ENCODE peak calls at places on chromosomes 7 and 10, in nine cellular contexts. J is activated CD4-positive, alpha-beta memory T cell treated with anti-CD3 and anti-CD28 coated beads, Interleukin-2, amount 10 ng/mL, durations not matched to agents 7 days and 5 days; E is AG20443; C is amygdala; N is lower lobe of right lung; X is mammary epithelial cell; A is activated T-helper 9 cell treated with anti-CD3 and anti-CD28 coated beads, Interleukin-2, amount 50 U/mL, for 16 hours; G is activated CD8-positive, alpha-beta memory T cell treated with anti-CD3 and anti-CD28 coated beads for 24 hours; I is EH. H is an unnamed sample.

GRCh38 chr10:49606981-49607535 is 3.1 kb upstream of the SLC18A3 start:
- DNase-seq in J (peak), E (peak), C (no peak), N (peak), X (peak), A (peak), G (peak), I (peak), H (peak)

GRCh38 chr10:90112681-90113080 is 411.3 kb downstream of the KIF20B start:
- DNase-seq in J (no peak), E (no peak), C (no peak), N (no peak), X (peak), A (no peak), G (no peak), I (no peak), H (no peak)

GRCh38 chr10:91798736-91799579 is 732 bp downstream of the TNKS2 start:
- DNase-seq in J (peak), E (peak), C (no peak), N (peak), X (peak), A (peak), G (no peak), I (peak), H (peak)

GRCh38 chr7:35605760-35606159 is 89.2 kb downstream of the HERPUD2 start:
- DNase-seq in J (no peak), E (peak), C (no peak), N (no peak), X (peak), A (no peak), G (no peak), I (peak), H (no peak)

GRCh38 chr7:47438411-47439029 is 143.4 kb downstream of the TNS3 start:
- DNase-seq in J (no peak), E (no peak), C (no peak), N (no peak), X (no peak), A (no peak), G (no peak), I (no peak), H (no peak)

GRCh38 chr7:108448777-108449576 is 7.3 kb downstream of the NRCAM start:
- DNase-seq in J (no peak), E (no peak), C (no peak), N (no peak), X (no peak), A (no peak), G (no peak), I (no peak), H (no peak)

GRCh38 chr7:84022686-84023308 is 171.8 kb downstream of the SEMA3A start:
- DNase-seq in J (no peak), E (no peak), C (no peak), N (no peak), X (peak), A (no peak), G (no peak), I (peak), H (no peak)

GRCh38 chr10:97598407-97599271 is 9.1 kb downstream of the C10orf62 start:
- DNase-seq in J (no peak), E (no peak), C (no peak), N (no peak), X (no peak), A (no peak), G (no peak), I (no peak), H (no peak)

GRCh38 chr7:155380986-155381851 is 76.7 kb upstream of the EN2 start:
- DNase-seq in J (no peak), E (no peak), C (no peak), N (no peak), X (no peak), A (no peak), G (no peak), I (no peak), H (no peak)

GRCh38 chr10:7107287-7107686 is 303.5 kb downstream of the SFMBT2 start:
- DNase-seq in J (no peak), E (peak), C (no peak), N (no peak), X (peak), A (no peak), G (no peak), I (peak), H (no peak)

GRCh38 chr7:134357486-134357885 is 40.8 kb upstream of the SLC35B4 start:
- DNase-seq in J (no peak), E (no peak), C (no peak), N (no peak), X (no peak), A (no peak), G (no peak), I (no peak), H (no peak)

GRCh38 chr7:18491871-18492270 is 3.7 kb upstream of the HDAC9 start:
- DNase-seq in J (no peak), E (no peak), C (no peak), N (no peak), X (no peak), A (no peak), G (no peak), I (no peak), H (no peak)

GRCh38 chr7:105017263-105018051 is 3.5 kb downstream of the KMT2E start:
- DNase-seq in J (no peak), E (no peak), C (no peak), N (no peak), X (no peak), A (no peak), G (no peak), I (no peak), H (no peak)

GRCh38 chr10:3406556-3406955 is 234.0 kb upstream of the PITRM1 start:
- DNase-seq in J (no peak), E (no peak), C (peak), N (no peak), X (no peak), A (no peak), G (no peak), I (no peak), H (no peak)

GRCh38 chr10:31650010-31650409 is 278.6 kb downstream of the ARHGAP12 start:
- DNase-seq in J (no peak), E (peak), C (no peak), N (no peak), X (no peak), A (no peak), G (no peak), I (peak), H (no peak)

GRCh38 chr10:26334932-26335573 is 103.1 kb upstream of the APBB1IP start:
- DNase-seq in J (peak), E (peak), C (peak), N (peak), X (peak), A (peak), G (peak), I (peak), H (peak)

GRCh38 chr7:117271566-117271965 is 51.3 kb downstream of the WNT2 start:
- DNase-seq in J (no peak), E (no peak), C (no peak), N (no peak), X (no peak), A (no peak), G (no peak), I (no peak), H (no peak)

H was measured in memory B cell.